ENCODE peak calls at places on chromosomes 5 and 9, in eight cellular contexts. Z is DND-41, U is Karpas-422, K is esophagus squamous epithelium, M is heart right ventricle, C is aorta, E is pancreas, D is GM23338. H is an unnamed sample. For H3K4me1 and H3K27me3, the result is how much of the 10 kb centered on the place peaks cover.

GRCh38 chr9:13588151-13589043 is 308.9 kb upstream of the MPDZ start:
- DNase-seq in Z (no peak), U (no peak), K (no peak), M (peak), C (no peak), E (no peak), D (no peak), H (no peak)

GRCh38 chr5:157651623-157652376 is 438 bp downstream of the SOX30 start:
- DNase-seq in Z (no peak), U (peak), K (peak), M (peak), C (peak), E (peak), D (peak), H (peak)

GRCh38 chr5:136080483-136081180 is 51.8 kb downstream of the TGFBI start:
- DNase-seq in Z (no peak), U (peak), K (peak), M (peak), C (peak), E (peak), D (peak), H (peak)

GRCh38 chr5:133391349-133392136 is 220.8 kb downstream of the FSTL4 start:
- DNase-seq in Z (no peak), U (no peak), K (no peak), M (no peak), C (no peak), E (no peak), D (no peak), H (no peak)

GRCh38 chr9:123401879-123402513 is 46.0 kb downstream of the CRB2 start:
- DNase-seq in Z (peak), U (peak), K (no peak), M (peak), C (no peak), E (no peak), D (peak), H (peak)

GRCh38 chr5:147303976-147304375 is 69.2 kb downstream of the STK32A start:
- DNase-seq in Z (no peak), U (no peak), K (no peak), M (no peak), C (peak), E (no peak), D (no peak), H (no peak)

GRCh38 chr9:100167176-100167575 is 68.1 kb downstream of the INVS start:
- DNase-seq in Z (no peak), U (no peak), K (no peak), M (no peak), C (no peak), E (no peak), D (no peak), H (no peak)

GRCh38 chr9:136624184-136624951 is 38.3 kb upstream of the EGFL7 start:
- DNase-seq in Z (no peak), U (no peak), K (no peak), M (no peak), C (no peak), E (no peak), D (no peak), H (peak)

GRCh38 chr9:89888233-89888632 is 283.4 kb downstream of the GADD45G start:
- DNase-seq in Z (no peak), U (no peak), K (no peak), M (no peak), C (no peak), E (no peak), D (no peak), H (no peak)

GRCh38 chr9:88387035-88387732 is 1.1 kb upstream of the SPIN1 start:
- DNase-seq in Z (no peak), U (no peak), K (no peak), M (peak), C (no peak), E (peak), D (no peak), H (peak)

GRCh38 chr5:106459541-106459940 is 1211.2 kb downstream of the EFNA5 start:
- DNase-seq in Z (no peak), U (no peak), K (no peak), M (no peak), C (no peak), E (no peak), D (no peak), H (no peak)

GRCh38 chr5:4949108-4949507 is 191.0 kb upstream of the ADAMTS16 start:
- DNase-seq in Z (no peak), U (no peak), K (no peak), M (no peak), C (no peak), E (no peak), D (no peak), H (no peak)

GRCh38 chr9:108083160-108083559 is 593.6 kb upstream of the KLF4 start:
- DNase-seq in Z (no peak), U (no peak), K (no peak), M (no peak), C (no peak), E (no peak), D (no peak), H (no peak)

GRCh38 chr9:132770775-132771310 is 100.6 kb downstream of the GTF3C4 start:
- DNase-seq in Z (peak), U (no peak), K (no peak), M (no peak), C (no peak), E (no peak), D (no peak), H (no peak)

GRCh38 chr5:180589771-180590542 is 1.3 kb downstream of the SCGB3A1 start:
- DNase-seq in Z (no peak), U (no peak), K (no peak), M (no peak), C (no peak), E (no peak), D (peak), H (no peak)

GRCh38 chr9:2992427-2992826 is 148.5 kb upstream of the PUM3 start:
- DNase-seq in Z (no peak), U (no peak), K (no peak), M (no peak), C (no peak), E (no peak), D (no peak), H (no peak)

GRCh38 chr5:150783422-150783928 is 4.9 kb downstream of the SMIM3 start:
- DNase-seq in Z (peak), U (no peak), K (no peak), M (peak), C (peak), E (peak), D (peak), H (peak)

GRCh38 chr5:74636552-74636951 is 4.0 kb downstream of the ENC1 start:
- DNase-seq in Z (no peak), U (no peak), K (no peak), M (no peak), C (no peak), E (no peak), D (no peak), H (no peak)

GRCh38 chr5:169566202-169566601 is 17.4 kb upstream of the SPDL1 start:
- DNase-seq in Z (no peak), U (no peak), K (no peak), M (no peak), C (no peak), E (no peak), D (no peak), H (no peak)

GRCh38 chr5:10524376-10525123 is 39.3 kb upstream of the ANKRD33B start:
- DNase-seq in Z (no peak), U (no peak), K (no peak), M (no peak), C (no peak), E (no peak), D (no peak), H (no peak)

GRCh38 chr9:98502976-98503325 is 205.8 kb downstream of the GABBR2 start:
- DNase-seq in Z (no peak), U (no peak), K (no peak), M (no peak), C (no peak), E (no peak), D (peak), H (peak)

GRCh38 chr9:129596541-129597328 is 24.2 kb downstream of the C9orf50 start:
- DNase-seq in Z (no peak), U (no peak), K (no peak), M (peak), C (peak), E (no peak), D (peak), H (peak)

GRCh38 chr9:97853844-97854695 is 1.0 kb downstream of the FOXE1 start:
- DNase-seq in Z (no peak), U (no peak), K (no peak), M (no peak), C (no peak), E (no peak), D (peak), H (peak)

GRCh38 chr5:43315262-43315661 is 2.0 kb upstream of the HMGCS1 start:
- DNase-seq in Z (no peak), U (no peak), K (no peak), M (no peak), C (no peak), E (no peak), D (no peak), H (no peak)

GRCh38 chr5:133736512-133736911 is 124.2 kb upstream of the FSTL4 start:
- DNase-seq in Z (no peak), U (no peak), K (no peak), M (no peak), C (no peak), E (no peak), D (no peak), H (no peak)

GRCh38 chr9:38074441-38074943 is 5.5 kb upstream of the SHB start:
- DNase-seq in Z (no peak), U (peak), K (no peak), M (no peak), C (no peak), E (no peak), D (no peak), H (no peak)

GRCh38 chr5:45262061-45262590 is 434.1 kb downstream of the HCN1 start:
- DNase-seq in Z (no peak), U (no peak), K (no peak), M (no peak), C (no peak), E (no peak), D (peak), H (no peak)

DNA sequence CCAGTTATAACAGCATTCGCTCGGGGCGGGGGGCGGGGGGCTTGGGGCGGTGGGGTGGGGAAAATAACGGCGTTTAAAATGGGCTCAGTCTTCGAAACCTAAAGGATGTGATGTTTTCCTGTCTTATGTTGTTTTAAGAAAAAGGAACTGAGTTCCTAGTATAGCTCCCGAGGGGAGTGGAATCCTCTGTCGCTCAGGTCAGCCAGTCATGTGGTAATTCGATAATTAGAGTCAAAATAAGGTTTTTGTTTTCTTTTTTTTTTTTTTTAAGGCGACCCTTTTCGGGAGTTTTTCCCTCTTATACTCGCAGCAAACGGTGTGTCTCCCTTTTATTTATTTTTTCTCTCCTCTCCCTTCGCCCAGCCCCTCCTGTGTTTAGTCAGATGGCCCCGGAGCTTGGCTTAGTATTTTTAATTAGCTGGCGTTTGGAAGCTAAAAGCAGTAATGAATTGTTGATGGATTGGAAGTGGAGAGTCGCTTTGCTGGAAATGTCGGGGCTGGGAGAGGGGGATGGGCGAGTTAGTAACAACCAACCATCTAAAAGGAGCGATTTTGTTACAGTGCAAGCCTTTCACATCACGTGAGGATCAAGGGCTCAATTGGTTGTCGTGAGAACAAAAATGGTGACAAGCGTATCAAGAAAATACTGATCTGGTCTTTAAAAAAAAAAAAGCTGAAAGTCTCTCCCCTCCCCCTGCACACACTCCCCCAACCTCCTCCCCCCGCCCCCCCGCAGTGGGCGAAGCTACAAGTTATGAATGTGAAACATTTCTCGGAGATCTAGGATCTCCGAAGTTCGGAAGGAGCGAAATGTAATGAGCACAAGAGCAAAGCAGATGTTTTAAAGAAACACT is 704 bp upstream of the ZNF608 start:
- DNase-seq in Z (no peak), U (peak), K (peak), M (peak), C (peak), E (peak), D (peak), H (peak)
- H3K4me1 ChIP-seq in Z (under half), U (half or more), K (under half), M (under half), C (under half), E (under half), D (under half), H (under half)

DNA sequence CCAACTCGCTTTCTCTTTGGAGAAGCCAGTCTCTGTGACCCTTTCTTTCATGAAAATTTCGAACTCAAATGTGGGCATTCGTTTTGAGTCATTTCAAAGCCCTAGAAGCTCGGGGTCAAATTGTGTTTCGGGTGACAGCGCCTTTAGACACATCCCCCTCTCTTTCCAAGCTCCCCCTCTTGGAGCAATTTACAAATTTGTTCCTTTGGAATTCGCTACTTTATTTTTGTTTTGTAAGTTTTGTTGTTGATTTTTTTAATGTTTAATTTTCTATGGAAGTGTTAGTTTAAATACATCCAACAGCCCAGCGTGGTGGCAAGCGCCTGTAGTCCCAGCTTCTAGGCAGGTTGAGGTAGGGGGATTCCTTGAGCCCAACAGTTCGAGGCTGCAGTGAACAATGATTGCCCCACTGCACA is 4.6 kb upstream of the BARX1 start:
- DNase-seq in Z (no peak), U (no peak), K (no peak), M (no peak), C (no peak), E (no peak), D (no peak), H (no peak)
- H3K27me3 ChIP-seq in Z (under half), U (under half), K (under half), M (half or more), C (under half), E (under half), D (half or more), H (under half)

GRCh38 chr9:4831944-4832343 is 39.2 kb downstream of the RCL1 start:
- DNase-seq in Z (no peak), U (no peak), K (no peak), M (no peak), C (no peak), E (no peak), D (no peak), H (no peak)

GRCh38 chr9:4829956-4830355 is 37.2 kb downstream of the RCL1 start:
- DNase-seq in Z (no peak), U (no peak), K (no peak), M (no peak), C (no peak), E (no peak), D (no peak), H (no peak)

GRCh38 chr9:4831119-4831518 is 38.4 kb downstream of the RCL1 start:
- DNase-seq in Z (no peak), U (no peak), K (no peak), M (no peak), C (no peak), E (no peak), D (peak), H (no peak)

GRCh38 chr9:4828776-4829175 is 36.0 kb downstream of the RCL1 start:
- DNase-seq in Z (no peak), U (no peak), K (no peak), M (no peak), C (no peak), E (peak), D (no peak), H (no peak)

GRCh38 chr9:4830699-4831098 is 38.0 kb downstream of the RCL1 start:
- DNase-seq in Z (no peak), U (no peak), K (no peak), M (no peak), C (no peak), E (no peak), D (no peak), H (no peak)
- H3K4me1 ChIP-seq in Z (under half), U (under half), K (under half), M (under half), C (under half), E (under half), D (under half), H (under half)

DNA sequence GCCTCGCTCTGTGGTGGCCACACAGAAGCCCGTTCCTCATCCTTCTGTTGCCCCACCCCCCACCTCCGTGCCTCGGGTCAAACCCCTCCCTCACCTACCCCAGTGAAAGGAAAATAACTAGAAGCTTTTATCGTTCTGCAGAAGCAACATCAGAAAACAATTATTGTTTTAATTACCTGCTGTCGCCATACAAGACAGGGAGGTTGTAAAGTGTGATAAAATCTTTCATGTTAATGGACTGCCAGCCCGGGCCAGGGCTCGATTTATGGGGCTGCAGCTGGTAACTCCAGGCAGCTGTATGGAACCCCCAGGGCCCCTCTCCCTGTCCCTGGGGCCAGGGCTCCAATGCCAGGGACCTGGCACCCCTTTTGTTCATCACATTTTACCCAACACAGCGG is 20.7 kb downstream of the UNC5A start:
- DNase-seq in Z (no peak), U (no peak), K (no peak), M (no peak), C (no peak), E (no peak), D (no peak), H (no peak)
- H3K27me3 ChIP-seq in Z (under half), U (under half), K (under half), M (under half), C (under half), E (under half), D (under half), H (under half)

GRCh38 chr5:171868236-171868635 is 82.6 kb downstream of the SMIM23 start:
- DNase-seq in Z (no peak), U (no peak), K (no peak), M (no peak), C (no peak), E (no peak), D (no peak), H (no peak)

GRCh38 chr5:171872666-171873065 is 87.0 kb downstream of the SMIM23 start:
- DNase-seq in Z (no peak), U (no peak), K (no peak), M (no peak), C (no peak), E (no peak), D (no peak), H (no peak)

GRCh38 chr5:171869956-171870355 is 84.3 kb downstream of the SMIM23 start:
- DNase-seq in Z (no peak), U (no peak), K (no peak), M (no peak), C (no peak), E (no peak), D (no peak), H (no peak)

DNA sequence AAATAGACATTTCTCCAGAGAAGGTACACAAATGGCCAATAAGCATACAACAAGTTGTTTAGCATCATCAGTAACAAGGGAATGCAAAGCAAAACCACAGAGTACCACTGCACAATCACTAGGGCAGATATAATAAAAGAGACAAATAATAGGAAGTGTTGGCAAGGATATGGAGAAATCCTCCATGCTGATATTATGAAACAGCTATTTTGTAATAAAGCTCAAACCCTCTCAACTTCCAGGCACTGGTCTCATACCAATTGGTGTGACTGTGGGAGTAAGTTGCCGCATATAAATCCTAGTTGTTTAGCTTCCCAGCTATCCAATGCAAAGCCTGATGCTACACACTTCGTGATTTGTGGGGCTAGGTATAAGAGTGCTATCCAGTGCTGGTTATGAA is 88.6 kb downstream of the SMIM23 start:
- DNase-seq in Z (no peak), U (no peak), K (no peak), M (no peak), C (no peak), E (no peak), D (no peak), H (no peak)
- H3K4me1 ChIP-seq in Z (under half), U (under half), K (under half), M (under half), C (under half), E (under half), D (under half), H (under half)

DNA sequence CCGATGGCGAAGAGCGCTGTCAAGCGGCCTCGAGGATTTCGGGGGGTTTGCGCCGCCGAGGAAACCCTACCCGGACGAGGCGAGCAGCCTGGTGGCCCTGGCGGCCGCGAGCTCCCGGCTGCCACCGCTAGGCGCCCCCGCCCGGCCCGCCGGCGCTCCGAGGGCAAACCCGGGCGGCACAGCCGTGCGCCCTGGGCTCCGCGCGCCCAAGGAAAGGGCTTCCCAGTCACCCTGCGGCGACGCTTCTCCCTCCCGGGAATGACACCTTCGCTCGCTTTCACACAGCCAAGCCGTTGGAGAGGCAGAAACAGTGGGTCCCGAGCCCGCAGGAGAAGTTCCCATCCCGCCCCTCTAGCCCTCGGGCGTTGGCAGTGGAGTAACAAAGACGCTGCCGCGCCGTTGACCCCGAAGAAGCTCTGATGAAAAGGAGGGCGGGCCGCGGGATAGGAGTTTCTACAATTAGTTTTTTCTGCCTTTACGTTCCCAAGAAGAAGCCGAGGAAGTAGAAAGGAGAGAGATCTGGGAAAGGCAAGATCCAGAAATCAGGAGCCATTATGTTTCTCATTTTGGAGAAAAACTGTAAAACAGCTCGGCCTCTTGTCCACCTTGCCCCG is 126.1 kb downstream of the TMEM174 start:
- DNase-seq in Z (no peak), U (no peak), K (no peak), M (no peak), C (no peak), E (no peak), D (peak), H (peak)
- H3K27me3 ChIP-seq in Z (under half), U (under half), K (under half), M (half or more), C (under half), E (under half), D (half or more), H (under half)